ENCODE peak calls at places on chromosomes 3 and 15, in five cellular contexts. One of them, this sample, is unnamed.

GRCh38 chr3:98026425-98027083 is 8.6 kb downstream of the GABRR3 start:
- DNase-seq in SK-N-SH: no peak
- DNase-seq in K562: no peak
- DNase-seq in GM12878: no peak
- DNase-seq in HepG2: no peak
- DNase-seq in this sample: no peak

GRCh38 chr3:191425322-191425734 is 35.6 kb upstream of the PYDC2 start:
- DNase-seq in SK-N-SH: peak
- DNase-seq in K562: peak
- DNase-seq in GM12878: no peak
- DNase-seq in HepG2: no peak
- DNase-seq in this sample: no peak

GRCh38 chr3:131397889-131398288 is 16.3 kb downstream of the NUDT16 start:
- DNase-seq in SK-N-SH: no peak
- DNase-seq in K562: peak
- DNase-seq in GM12878: no peak
- DNase-seq in HepG2: no peak
- DNase-seq in this sample: no peak

GRCh38 chr3:111246967-111247760 is 175.5 kb downstream of the NECTIN3 start:
- DNase-seq in SK-N-SH: no peak
- DNase-seq in K562: no peak
- DNase-seq in GM12878: no peak
- DNase-seq in HepG2: peak
- DNase-seq in this sample: no peak

GRCh38 chr3:134360046-134360445 is 14.2 kb downstream of the AMOTL2 start:
- DNase-seq in SK-N-SH: no peak
- DNase-seq in K562: no peak
- DNase-seq in GM12878: no peak
- DNase-seq in HepG2: no peak
- DNase-seq in this sample: no peak

GRCh38 chr3:59733041-59733809 is 683.4 kb upstream of the CFAP20DC start:
- DNase-seq in SK-N-SH: peak
- DNase-seq in K562: no peak
- DNase-seq in GM12878: no peak
- DNase-seq in HepG2: no peak
- DNase-seq in this sample: no peak

GRCh38 chr3:99425930-99426329 is 212.5 kb upstream of the COL8A1 start:
- DNase-seq in SK-N-SH: no peak
- DNase-seq in K562: no peak
- DNase-seq in GM12878: no peak
- DNase-seq in HepG2: no peak
- DNase-seq in this sample: no peak

GRCh38 chr15:96336643-96337353 is 6.3 kb downstream of the NR2F2 start:
- DNase-seq in SK-N-SH: no peak
- DNase-seq in K562: no peak
- DNase-seq in GM12878: no peak
- DNase-seq in HepG2: peak
- DNase-seq in this sample: no peak

GRCh38 chr3:143081844-143082778 is 37.5 kb upstream of the CHST2 start:
- DNase-seq in SK-N-SH: no peak
- DNase-seq in K562: no peak
- DNase-seq in GM12878: peak
- DNase-seq in HepG2: no peak
- DNase-seq in this sample: no peak

GRCh38 chr3:58329922-58330413 is 2.7 kb upstream of the PXK start:
- DNase-seq in SK-N-SH: no peak
- DNase-seq in K562: no peak
- DNase-seq in GM12878: no peak
- DNase-seq in HepG2: no peak
- DNase-seq in this sample: no peak

GRCh38 chr15:31325432-31325975 is 1.1 kb upstream of the KLF13 start:
- DNase-seq in SK-N-SH: peak
- DNase-seq in K562: peak
- DNase-seq in GM12878: no peak
- DNase-seq in HepG2: no peak
- DNase-seq in this sample: no peak

GRCh38 chr15:67033521-67033920 is 31.9 kb upstream of the SMAD3 start:
- DNase-seq in SK-N-SH: peak
- DNase-seq in K562: no peak
- DNase-seq in GM12878: no peak
- DNase-seq in HepG2: no peak
- DNase-seq in this sample: no peak

GRCh38 chr3:192747746-192748145 is 20.4 kb upstream of the FGF12 start:
- DNase-seq in SK-N-SH: no peak
- DNase-seq in K562: no peak
- DNase-seq in GM12878: no peak
- DNase-seq in HepG2: no peak
- DNase-seq in this sample: no peak

GRCh38 chr15:73897441-73898261 is 24.3 kb downstream of the TBC1D21 start:
- DNase-seq in SK-N-SH: peak
- DNase-seq in K562: peak
- DNase-seq in GM12878: no peak
- DNase-seq in HepG2: peak
- DNase-seq in this sample: peak

GRCh38 chr3:76646921-76647562 is 392.9 kb upstream of the ROBO2 start:
- DNase-seq in SK-N-SH: no peak
- DNase-seq in K562: no peak
- DNase-seq in GM12878: no peak
- DNase-seq in HepG2: peak
- DNase-seq in this sample: no peak

DNA sequence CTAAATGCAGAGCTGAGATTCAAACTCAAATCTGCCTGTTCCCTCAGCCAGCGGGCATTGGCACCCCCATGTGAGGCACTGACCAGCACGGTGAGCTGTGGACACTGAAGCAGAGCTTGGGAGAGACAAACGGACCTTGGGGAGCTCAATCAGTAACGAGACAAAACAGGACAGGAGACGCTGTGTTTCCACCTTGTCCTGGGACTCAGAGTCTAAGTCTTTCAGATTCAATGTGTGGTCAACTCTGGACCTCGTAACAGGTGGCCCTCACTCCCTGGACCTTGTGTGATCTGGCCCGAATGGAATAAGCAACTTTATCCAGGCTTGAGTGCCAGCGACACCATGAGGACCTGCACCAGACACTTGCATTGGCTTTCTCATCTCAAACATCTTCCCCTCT is 232.5 kb downstream of the UACA start:
- DNase-seq in SK-N-SH: no peak
- DNase-seq in K562: no peak
- DNase-seq in GM12878: no peak
- DNase-seq in HepG2: no peak
- DNase-seq in this sample: no peak
- TF ChIP-seq REST in SK-N-SH: no peak
- TF ChIP-seq REST in K562: no peak
- TF ChIP-seq REST in GM12878: no peak
- TF ChIP-seq REST in HepG2: no peak
- TF ChIP-seq REST in this sample: no peak

GRCh38 chr15:91499774-91500383 is 353.6 kb upstream of the SLCO3A1 start:
- DNase-seq in SK-N-SH: no peak
- DNase-seq in K562: no peak
- DNase-seq in GM12878: no peak
- DNase-seq in HepG2: no peak
- DNase-seq in this sample: no peak
- H3K9ac ChIP-seq in SK-N-SH: no peak
- H3K9ac ChIP-seq in K562: no peak
- H3K9ac ChIP-seq in GM12878: no peak
- H3K9ac ChIP-seq in HepG2: no peak
- H3K9ac ChIP-seq in this sample: no peak

GRCh38 chr15:70301396-70301795 is 203.7 kb upstream of the TLE3 start:
- DNase-seq in SK-N-SH: no peak
- DNase-seq in K562: no peak
- DNase-seq in GM12878: no peak
- DNase-seq in HepG2: no peak
- DNase-seq in this sample: no peak

GRCh38 chr15:70294906-70295305 is 197.2 kb upstream of the TLE3 start:
- DNase-seq in SK-N-SH: no peak
- DNase-seq in K562: no peak
- DNase-seq in GM12878: no peak
- DNase-seq in HepG2: no peak
- DNase-seq in this sample: no peak

GRCh38 chr15:70293606-70294470 is 196.1 kb upstream of the TLE3 start:
- DNase-seq in SK-N-SH: no peak
- DNase-seq in K562: no peak
- DNase-seq in GM12878: no peak
- DNase-seq in HepG2: no peak
- DNase-seq in this sample: no peak

GRCh38 chr15:70299931-70300858 is 202.5 kb upstream of the TLE3 start:
- DNase-seq in SK-N-SH: no peak
- DNase-seq in K562: no peak
- DNase-seq in GM12878: peak
- DNase-seq in HepG2: no peak
- DNase-seq in this sample: no peak

GRCh38 chr15:70297465-70298152 is 199.9 kb upstream of the TLE3 start:
- DNase-seq in SK-N-SH: no peak
- DNase-seq in K562: no peak
- DNase-seq in GM12878: no peak
- DNase-seq in HepG2: no peak
- DNase-seq in this sample: no peak
- TF ChIP-seq REST in SK-N-SH: no peak
- TF ChIP-seq REST in K562: no peak
- TF ChIP-seq REST in GM12878: no peak
- TF ChIP-seq REST in HepG2: no peak
- TF ChIP-seq REST in this sample: no peak

GRCh38 chr15:90497374-90497773 is 32.3 kb upstream of the CRTC3 start:
- DNase-seq in SK-N-SH: no peak
- DNase-seq in K562: no peak
- DNase-seq in GM12878: no peak
- DNase-seq in HepG2: no peak
- DNase-seq in this sample: no peak

GRCh38 chr15:90497912-90498311 is 31.8 kb upstream of the CRTC3 start:
- DNase-seq in SK-N-SH: no peak
- DNase-seq in K562: no peak
- DNase-seq in GM12878: no peak
- DNase-seq in HepG2: no peak
- DNase-seq in this sample: no peak

GRCh38 chr15:90496791-90497190 is 32.9 kb upstream of the CRTC3 start:
- DNase-seq in SK-N-SH: no peak
- DNase-seq in K562: no peak
- DNase-seq in GM12878: no peak
- DNase-seq in HepG2: no peak
- DNase-seq in this sample: no peak

GRCh38 chr15:90493647-90494046 is 36.1 kb upstream of the CRTC3 start:
- DNase-seq in SK-N-SH: no peak
- DNase-seq in K562: no peak
- DNase-seq in GM12878: no peak
- DNase-seq in HepG2: no peak
- DNase-seq in this sample: no peak

DNA sequence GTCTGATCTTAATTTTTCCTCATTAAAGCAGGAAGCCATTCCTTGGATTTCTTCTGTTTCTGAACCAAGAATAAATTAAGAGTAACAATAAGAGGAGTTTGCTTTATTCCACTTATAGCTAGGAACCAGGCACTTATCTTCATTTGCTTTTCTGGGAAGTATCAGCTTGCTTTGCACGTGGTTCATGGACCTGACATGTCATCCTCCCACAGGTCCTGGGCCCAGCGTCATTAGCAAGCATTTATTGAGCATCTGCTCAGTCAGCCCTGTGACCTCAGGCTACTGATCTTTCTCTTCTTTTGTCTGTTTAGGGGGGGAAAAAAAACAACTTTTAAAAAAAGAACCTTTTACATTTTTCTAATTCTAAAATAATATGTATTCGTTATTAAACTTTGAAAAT is 34.7 kb upstream of the CRTC3 start:
- DNase-seq in SK-N-SH: no peak
- DNase-seq in K562: peak
- DNase-seq in GM12878: no peak
- DNase-seq in HepG2: no peak
- DNase-seq in this sample: no peak
- H3K9ac ChIP-seq in SK-N-SH: no peak
- H3K9ac ChIP-seq in K562: no peak
- H3K9ac ChIP-seq in GM12878: no peak
- H3K9ac ChIP-seq in HepG2: no peak
- H3K9ac ChIP-seq in this sample: no peak

DNA sequence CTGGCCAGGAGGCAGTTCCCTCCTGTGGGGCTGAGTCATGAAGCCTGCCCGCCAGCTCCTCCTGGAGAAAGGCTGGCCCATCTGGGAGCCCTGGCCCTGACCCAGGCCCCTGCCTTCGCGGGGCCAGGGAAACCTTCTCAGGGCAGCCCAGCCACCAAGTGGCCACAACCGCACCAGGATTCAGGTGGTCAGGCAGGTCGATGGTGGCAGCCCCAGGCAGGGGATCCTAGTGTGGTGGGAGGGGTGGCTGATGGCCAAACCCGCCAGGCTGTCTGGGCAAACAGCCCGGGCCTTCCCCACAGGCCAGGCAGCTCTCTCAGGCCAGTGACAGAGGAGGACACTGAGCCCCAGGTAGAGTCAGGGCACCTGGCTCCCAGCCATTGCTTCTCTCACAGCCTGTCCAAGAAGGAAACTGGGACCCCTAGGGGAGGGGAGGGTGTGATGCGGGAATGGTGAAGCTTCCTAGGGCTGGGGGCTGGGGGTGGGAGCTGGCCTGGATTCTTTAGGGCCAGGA is 1.2 kb downstream of the TWF2 start:
- DNase-seq in SK-N-SH: peak
- DNase-seq in K562: peak
- DNase-seq in GM12878: no peak
- DNase-seq in HepG2: no peak
- DNase-seq in this sample: peak
- TF ChIP-seq REST in SK-N-SH: no peak
- TF ChIP-seq REST in K562: no peak
- TF ChIP-seq REST in GM12878: no peak
- TF ChIP-seq REST in HepG2: no peak
- TF ChIP-seq REST in this sample: no peak

GRCh38 chr3:81723732-81724313 is 37.6 kb downstream of the GBE1 start:
- DNase-seq in SK-N-SH: no peak
- DNase-seq in K562: peak
- DNase-seq in GM12878: no peak
- DNase-seq in HepG2: peak
- DNase-seq in this sample: no peak

GRCh38 chr3:81728766-81729544 is 32.5 kb downstream of the GBE1 start:
- DNase-seq in SK-N-SH: no peak
- DNase-seq in K562: no peak
- DNase-seq in GM12878: no peak
- DNase-seq in HepG2: no peak
- DNase-seq in this sample: no peak

GRCh38 chr3:81726735-81727134 is 34.7 kb downstream of the GBE1 start:
- DNase-seq in SK-N-SH: no peak
- DNase-seq in K562: no peak
- DNase-seq in GM12878: no peak
- DNase-seq in HepG2: no peak
- DNase-seq in this sample: no peak

DNA sequence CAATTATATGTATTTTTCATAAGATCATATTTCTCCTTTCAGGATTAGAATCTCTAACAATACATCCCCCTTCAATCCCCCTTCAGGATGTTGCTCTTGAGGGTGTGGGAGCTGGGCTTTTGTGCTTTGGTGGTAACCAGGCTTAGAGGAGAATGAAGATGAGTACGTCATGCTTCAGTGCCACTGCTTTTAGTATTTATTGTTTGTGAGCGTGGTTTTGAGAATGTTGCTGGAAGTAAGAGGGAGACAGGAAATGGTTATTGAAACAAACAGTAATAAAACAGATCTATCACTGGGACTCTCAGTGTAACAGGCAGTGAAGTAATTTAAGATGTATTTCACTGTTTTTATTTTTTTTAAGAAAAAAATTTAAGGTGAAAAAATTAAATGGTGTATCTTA is 35.3 kb downstream of the GBE1 start:
- DNase-seq in SK-N-SH: no peak
- DNase-seq in K562: no peak
- DNase-seq in GM12878: no peak
- DNase-seq in HepG2: no peak
- DNase-seq in this sample: no peak
- H3K9ac ChIP-seq in SK-N-SH: no peak
- H3K9ac ChIP-seq in K562: no peak
- H3K9ac ChIP-seq in GM12878: no peak
- H3K9ac ChIP-seq in HepG2: no peak
- H3K9ac ChIP-seq in this sample: no peak